ENCODE peak calls at places on chromosomes 5 and 9, in four cellular contexts. D, A, Z and X are unnamed samples.

GRCh38 chr5:169071-169727 is 22.1 kb upstream of the LRRC14B start:
- DNase-seq in D (no peak), A (no peak), Z (no peak), X (peak; percentile 9)

GRCh38 chr9:100595391-100596199 is 17.7 kb downstream of the CAVIN4 start:
- DNase-seq in D (peak; percentile 44), A (peak; percentile 70), Z (peak; percentile 80), X (peak; percentile 82)

GRCh38 chr9:92294297-92294676 is 790 bp upstream of the IARS1 start:
- DNase-seq in D (no peak), A (peak; percentile 25), Z (peak; percentile 21), X (no peak)

GRCh38 chr5:115600771-115601170 is 1.5 kb downstream of the TICAM2 start:
- DNase-seq in D (no peak), A (no peak), Z (no peak), X (peak; percentile 69)

GRCh38 chr9:137761032-137761431 is 116.5 kb upstream of the CACNA1B start:
- DNase-seq in D (no peak), A (no peak), Z (no peak), X (no peak)

GRCh38 chr9:116687074-116687761 is at the start of gene TRIM32:
- DNase-seq in D (peak; percentile 51), A (peak; percentile 94), Z (peak; percentile 95), X (peak; percentile 79)

GRCh38 chr5:56763711-56764466 is 51.5 kb upstream of the MAP3K1 start:
- DNase-seq in D (no peak), A (no peak), Z (no peak), X (peak; percentile 22)

GRCh38 chr9:137277329-137278041 is at the start of gene TOR4A:
- DNase-seq in D (peak; percentile 80), A (peak; percentile 75), Z (peak; percentile 92), X (peak; percentile 86)

GRCh38 chr9:77453857-77454647 is 194.1 kb downstream of the GNA14 start:
- DNase-seq in D (no peak), A (no peak), Z (no peak), X (no peak)

GRCh38 chr5:180718810-180719453 is 20.9 kb downstream of the OR2Y1 start:
- DNase-seq in D (peak; percentile 46), A (peak; percentile 65), Z (peak; percentile 69), X (peak; percentile 86)

GRCh38 chr9:137451976-137452760 is 7.0 kb downstream of the NSMF start:
- DNase-seq in D (no peak), A (no peak), Z (no peak), X (no peak)

GRCh38 chr9:129143461-129143927 is 32.3 kb downstream of the PTPA start:
- DNase-seq in D (no peak), A (no peak), Z (peak; percentile 78), X (no peak)

GRCh38 chr5:129460121-129460950 is at the start of gene ADAMTS19:
- DNase-seq in D (no peak), A (peak; percentile 68), Z (peak; percentile 76), X (peak; percentile 21)

GRCh38 chr5:39164016-39164415 is 55.3 kb downstream of the FYB1 start:
- DNase-seq in D (no peak), A (no peak), Z (no peak), X (no peak)

GRCh38 chr5:77630246-77631165 is 8.0 kb downstream of the OTP start:
- DNase-seq in D (peak; percentile 61), A (peak; percentile 86), Z (peak; percentile 83), X (peak; percentile 41)

GRCh38 chr5:77627869-77628674 is 10.4 kb downstream of the OTP start:
- DNase-seq in D (no peak), A (peak; percentile 61), Z (peak; percentile 78), X (no peak)

GRCh38 chr5:77628840-77629552 is 9.5 kb downstream of the OTP start:
- DNase-seq in D (no peak), A (peak; percentile 36), Z (peak; percentile 36), X (no peak)

GRCh38 chr5:77631166-77631582 is 7.3 kb downstream of the OTP start:
- DNase-seq in D (no peak), A (no peak), Z (no peak), X (no peak)

GRCh38 chr5:77629553-77630245 is 8.8 kb downstream of the OTP start:
- DNase-seq in D (no peak), A (peak; percentile 58), Z (peak; percentile 52), X (no peak)
- H3K4me3 ChIP-seq in D (peak overlapping the region; percentile 51), A (peak overlapping the region; percentile 49), Z (peak overlapping the region; percentile 55), X (peak overlapping the region; percentile 70)

GRCh38 chr9:105455836-105456475 is 8.1 kb downstream of the FSD1L start:
- DNase-seq in D (no peak), A (no peak), Z (no peak), X (no peak)

GRCh38 chr9:105459329-105459728 is 11.5 kb downstream of the FSD1L start:
- DNase-seq in D (no peak), A (no peak), Z (no peak), X (no peak)

GRCh38 chr9:105457560-105458294 is 9.9 kb downstream of the FSD1L start:
- DNase-seq in D (no peak), A (no peak), Z (no peak), X (no peak)

GRCh38 chr9:105458404-105458803 is 10.6 kb downstream of the FSD1L start:
- DNase-seq in D (no peak), A (no peak), Z (peak; percentile 18), X (no peak)
- H4K20me1 ChIP-seq in D (no peaks in the 10 kb centered on the region), A (peaks cover 89% of the 10 kb centered on the region), Z (peaks cover 4% of the 10 kb centered on the region), X (no peaks in the 10 kb centered on the region)

GRCh38 chr5:141476132-141476909 is 555 bp downstream of the PCDHGC3 start:
- DNase-seq in D (no peak), A (peak; percentile 75), Z (peak; percentile 64), X (no peak)
- H3K4me1 ChIP-seq in D (no peaks in the 10 kb centered on the region), A (peaks cover 5% of the 10 kb centered on the region), Z (no peaks in the 10 kb centered on the region), X (no peaks in the 10 kb centered on the region)

GRCh38 chr9:121545875-121546423 is 46.3 kb upstream of the GGTA1 start:
- DNase-seq in D (peak; percentile 93), A (peak; percentile 97), Z (peak; percentile 99), X (peak; percentile 91)
- H3K4me3 ChIP-seq in D (peak overlapping the region; percentile 29), A (no peak overlapping the region), Z (peak overlapping the region; percentile 37), X (peak overlapping the region; percentile 35)

GRCh38 chr9:127095416-127095815 is 27.0 kb downstream of the ANGPTL2 start:
- DNase-seq in D (no peak), A (no peak), Z (no peak), X (no peak)

GRCh38 chr9:127092041-127092608 is 30.3 kb downstream of the ANGPTL2 start:
- DNase-seq in D (no peak), A (no peak), Z (no peak), X (no peak)

GRCh38 chr9:127091526-127091925 is 30.9 kb downstream of the ANGPTL2 start:
- DNase-seq in D (no peak), A (no peak), Z (no peak), X (no peak)

GRCh38 chr9:127096208-127096607 is 26.2 kb downstream of the ANGPTL2 start:
- DNase-seq in D (no peak), A (no peak), Z (no peak), X (no peak)

DNA sequence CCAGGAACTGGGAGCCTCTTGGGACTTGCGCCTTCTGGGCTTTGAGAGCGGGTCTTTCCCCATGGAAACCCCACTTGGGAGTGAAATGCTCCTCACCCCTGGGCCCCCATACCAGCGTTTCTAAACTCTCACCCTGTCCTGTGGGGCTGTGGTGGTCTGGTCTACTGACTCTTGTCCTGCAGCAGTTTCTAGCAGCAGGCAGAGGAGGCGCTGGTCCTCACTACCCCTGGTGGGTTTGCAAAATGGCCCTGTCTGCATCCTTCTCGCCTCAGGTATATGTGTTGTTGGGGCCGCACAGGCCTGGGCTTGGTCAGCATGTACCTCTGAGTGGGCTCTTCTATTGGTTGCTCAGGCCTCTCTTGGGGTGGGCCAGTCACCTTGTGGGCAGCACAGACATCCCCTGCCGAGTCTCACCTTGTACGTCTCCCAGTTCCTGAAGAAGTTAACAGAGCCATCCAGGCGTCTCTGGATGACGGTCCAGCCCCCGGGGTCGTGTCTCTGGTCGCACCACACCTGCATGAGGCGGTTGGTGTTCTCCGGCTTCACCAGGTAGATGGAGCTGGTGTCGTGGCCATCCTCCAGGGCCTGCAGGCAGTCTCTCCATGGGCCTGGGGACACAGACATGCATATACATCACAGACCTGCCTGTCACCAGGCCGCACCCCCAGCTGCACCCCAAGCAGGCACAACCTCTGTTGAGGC is 29.0 kb downstream of the ANGPTL2 start:
- DNase-seq in D (no peak), A (no peak), Z (peak; percentile 33), X (no peak)
- H4K20me1 ChIP-seq in D (no peaks in the 10 kb centered on the region), A (no peaks in the 10 kb centered on the region), Z (peaks cover 3% of the 10 kb centered on the region), X (no peaks in the 10 kb centered on the region)

DNA sequence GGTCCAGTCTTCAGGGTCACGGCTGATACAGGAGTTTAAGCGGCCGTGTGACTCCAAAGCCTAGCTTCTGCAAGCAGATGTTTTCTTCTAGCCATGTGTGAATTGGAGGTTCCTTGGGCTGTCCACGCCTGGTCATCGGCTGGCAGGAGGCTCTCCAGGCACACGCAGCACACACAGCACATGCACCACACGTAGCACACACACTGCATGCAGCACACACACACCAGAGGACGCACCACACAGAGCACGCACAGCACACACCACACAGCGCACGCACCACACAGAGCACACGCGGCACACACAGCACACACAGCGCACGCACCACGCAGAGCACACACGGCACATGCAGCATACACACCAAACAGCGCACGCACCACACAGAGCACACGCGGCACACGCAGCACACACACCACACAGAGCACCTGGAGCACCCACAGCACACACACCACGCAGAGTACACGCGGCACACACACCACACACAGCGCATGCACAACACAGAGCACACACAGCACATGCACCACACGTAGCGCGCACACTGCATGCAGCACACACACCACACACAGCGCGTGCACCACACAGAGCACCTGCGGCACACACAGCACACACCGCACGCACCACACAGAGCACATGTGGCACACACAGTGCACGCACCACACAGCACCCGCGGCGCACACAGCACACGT is 234.3 kb downstream of the FANCC start:
- DNase-seq in D (no peak), A (no peak), Z (no peak), X (no peak)
- H3K4me1 ChIP-seq in D (no peaks in the 10 kb centered on the region), A (peaks cover 53% of the 10 kb centered on the region), Z (peaks cover 4% of the 10 kb centered on the region), X (no peaks in the 10 kb centered on the region)

GRCh38 chr5:175796536-175797499 is 74.6 kb upstream of the CPLX2 start:
- DNase-seq in D (peak; percentile 33), A (peak; percentile 98), Z (peak; percentile 96), X (peak; percentile 80)
- H3K4me3 ChIP-seq in D (no peak overlapping the region), A (peak overlapping the region; percentile 66), Z (peak overlapping the region; percentile 86), X (peak overlapping the region; percentile 65)

DNA sequence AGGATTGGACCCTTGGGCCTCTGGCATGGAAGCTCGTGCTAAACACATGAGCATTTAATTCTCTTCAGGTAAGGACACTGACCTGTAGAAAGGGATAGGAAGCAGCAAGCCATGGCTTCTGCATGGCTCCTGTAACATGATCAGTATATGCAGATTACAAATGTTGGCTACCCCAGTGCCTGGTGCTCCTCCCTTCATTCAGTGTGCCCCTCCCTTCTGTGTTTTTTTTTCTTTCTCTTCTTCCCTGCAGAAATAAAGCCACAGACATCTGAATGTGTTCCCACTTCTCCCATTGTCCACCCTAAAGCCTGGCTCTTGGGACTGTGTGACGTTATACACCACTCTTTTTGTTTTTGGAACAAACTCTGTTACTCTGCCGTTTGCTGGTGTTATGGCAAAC is 53.0 kb downstream of the ARHGAP26 start:
- DNase-seq in D (no peak), A (no peak), Z (peak; percentile 45), X (peak; percentile 37)
- H4K20me1 ChIP-seq in D (no peaks in the 10 kb centered on the region), A (no peaks in the 10 kb centered on the region), Z (no peaks in the 10 kb centered on the region), X (no peaks in the 10 kb centered on the region)